ENCODE peak calls at places on chromosomes 12 and 14, in nine cellular contexts. T, U, P, R, V, J, Y, G and D are unnamed samples.

GRCh38 chr14:35403085-35403396 is 1.5 kb downstream of the NFKBIA start:
- DNase-seq in T (no peak), U (peak), P (no peak), R (no peak), V (no peak), J (peak), Y (peak), G (no peak), D (no peak)

GRCh38 chr14:72614891-72615410 is 278.9 kb downstream of the DPF3 start:
- DNase-seq in T (no peak), U (no peak), P (no peak), R (no peak), V (no peak), J (no peak), Y (no peak), G (no peak), D (no peak)

GRCh38 chr14:51776102-51776894 is 84.1 kb upstream of the GNG2 start:
- DNase-seq in T (peak), U (peak), P (peak), R (no peak), V (peak), J (peak), Y (peak), G (no peak), D (no peak)

GRCh38 chr12:32273712-32274111 is 125.6 kb upstream of the FGD4 start:
- DNase-seq in T (no peak), U (no peak), P (peak), R (no peak), V (peak), J (no peak), Y (no peak), G (no peak), D (no peak)

GRCh38 chr12:114313910-114314309 is 92.0 kb downstream of the TBX5 start:
- DNase-seq in T (no peak), U (no peak), P (no peak), R (no peak), V (no peak), J (no peak), Y (no peak), G (no peak), D (no peak)

GRCh38 chr14:36781897-36782296 is 120.2 kb downstream of the PAX9 start:
- DNase-seq in T (no peak), U (no peak), P (no peak), R (no peak), V (no peak), J (no peak), Y (no peak), G (no peak), D (no peak)

GRCh38 chr12:95634622-95635621 is 83.6 kb upstream of the USP44 start:
- DNase-seq in T (peak), U (no peak), P (no peak), R (no peak), V (no peak), J (no peak), Y (no peak), G (no peak), D (no peak)

GRCh38 chr14:53360821-53361220 is 207.7 kb upstream of the DDHD1 start:
- DNase-seq in T (no peak), U (no peak), P (no peak), R (no peak), V (no peak), J (no peak), Y (no peak), G (no peak), D (no peak)

GRCh38 chr12:26471560-26471959 is 276.2 kb downstream of the SSPN start:
- DNase-seq in T (peak), U (peak), P (no peak), R (no peak), V (no peak), J (no peak), Y (no peak), G (peak), D (peak)

GRCh38 chr14:64788706-64789105 is 84.5 kb downstream of the PLEKHG3 start:
- DNase-seq in T (peak), U (peak), P (no peak), R (no peak), V (no peak), J (no peak), Y (peak), G (peak), D (peak)

GRCh38 chr12:80700327-80700726 is 7.1 kb upstream of the MYF6 start:
- DNase-seq in T (no peak), U (no peak), P (no peak), R (no peak), V (no peak), J (no peak), Y (no peak), G (no peak), D (no peak)

GRCh38 chr12:102564026-102564425 is 83.7 kb upstream of the IGF1 start:
- DNase-seq in T (no peak), U (no peak), P (no peak), R (no peak), V (no peak), J (no peak), Y (no peak), G (no peak), D (no peak)

GRCh38 chr12:82299617-82300016 is 58.6 kb downstream of the CCDC59 start:
- DNase-seq in T (peak), U (peak), P (no peak), R (no peak), V (peak), J (no peak), Y (no peak), G (no peak), D (no peak)

GRCh38 chr14:34766060-34766459 is 51.7 kb upstream of the CFL2 start:
- DNase-seq in T (peak), U (no peak), P (no peak), R (no peak), V (no peak), J (no peak), Y (no peak), G (no peak), D (no peak)

GRCh38 chr12:123164710-123165261 is 13.9 kb upstream of the PITPNM2 start:
- DNase-seq in T (no peak), U (no peak), P (no peak), R (no peak), V (no peak), J (no peak), Y (no peak), G (no peak), D (no peak)

GRCh38 chr12:66129934-66130266 is 650 bp downstream of the LLPH start:
- DNase-seq in T (peak), U (peak), P (no peak), R (no peak), V (no peak), J (no peak), Y (no peak), G (no peak), D (no peak)

GRCh38 chr14:61526405-61527312 is 168.7 kb upstream of the HIF1A start:
- DNase-seq in T (no peak), U (no peak), P (no peak), R (no peak), V (peak), J (no peak), Y (no peak), G (no peak), D (no peak)

GRCh38 chr12:113862570-113863454 is 103.3 kb downstream of the RBM19 start:
- DNase-seq in T (peak), U (peak), P (no peak), R (no peak), V (no peak), J (no peak), Y (no peak), G (peak), D (peak)

GRCh38 chr12:29212682-29213397 is 63.8 kb downstream of the FAR2 start:
- DNase-seq in T (peak), U (peak), P (no peak), R (no peak), V (no peak), J (no peak), Y (no peak), G (no peak), D (no peak)

GRCh38 chr12:75747572-75747995 is 236.2 kb upstream of the KRR1 start:
- DNase-seq in T (peak), U (peak), P (no peak), R (no peak), V (no peak), J (no peak), Y (no peak), G (no peak), D (peak)

GRCh38 chr14:51539571-51540037 is 112.1 kb upstream of the FRMD6 start:
- DNase-seq in T (peak), U (peak), P (no peak), R (no peak), V (no peak), J (no peak), Y (no peak), G (peak), D (peak)

GRCh38 chr12:44618960-44619359 is 257.2 kb downstream of the NELL2 start:
- DNase-seq in T (no peak), U (no peak), P (peak), R (no peak), V (no peak), J (no peak), Y (no peak), G (no peak), D (no peak)

GRCh38 chr14:104972301-104973211 is 5.6 kb downstream of the AHNAK2 start:
- DNase-seq in T (peak), U (peak), P (no peak), R (no peak), V (no peak), J (peak), Y (peak), G (no peak), D (no peak)

GRCh38 chr12:46963977-46964376 is 115.4 kb upstream of the PCED1B start:
- DNase-seq in T (peak), U (peak), P (no peak), R (no peak), V (peak), J (no peak), Y (no peak), G (no peak), D (no peak)

GRCh38 chr12:109519787-109520186 is 42.4 kb downstream of the UBE3B start:
- DNase-seq in T (no peak), U (no peak), P (no peak), R (no peak), V (no peak), J (peak), Y (no peak), G (no peak), D (no peak)

GRCh38 chr12:87870493-87870892 is 158.7 kb downstream of the C12orf50 start:
- DNase-seq in T (no peak), U (no peak), P (no peak), R (no peak), V (no peak), J (no peak), Y (no peak), G (no peak), D (no peak)

GRCh38 chr12:30694971-30695326 is 720 bp downstream of the IPO8 start:
- DNase-seq in T (peak), U (peak), P (peak), R (no peak), V (peak), J (peak), Y (peak), G (no peak), D (no peak)

GRCh38 chr12:7108928-7109920 is at the start of gene C1RL:
- DNase-seq in T (peak), U (peak), P (peak), R (peak), V (peak), J (peak), Y (peak), G (peak), D (peak)

GRCh38 chr14:89767861-89768268 is 186.7 kb downstream of the EFCAB11 start:
- DNase-seq in T (peak), U (peak), P (peak), R (peak), V (peak), J (no peak), Y (no peak), G (no peak), D (peak)

GRCh38 chr12:48995061-48995879 is 3.9 kb downstream of the DDN start:
- DNase-seq in T (peak), U (peak), P (peak), R (peak), V (peak), J (peak), Y (peak), G (no peak), D (no peak)

GRCh38 chr14:65229431-65230286 is 127.3 kb upstream of the MAX start:
- DNase-seq in T (peak), U (peak), P (peak), R (no peak), V (peak), J (no peak), Y (peak), G (no peak), D (no peak)

GRCh38 chr14:99234982-99235491 is 37.0 kb downstream of the BCL11B start:
- DNase-seq in T (no peak), U (no peak), P (peak), R (no peak), V (peak), J (no peak), Y (no peak), G (no peak), D (no peak)

GRCh38 chr14:74509587-74510210 is 16.1 kb downstream of the ISCA2 start:
- DNase-seq in T (no peak), U (no peak), P (no peak), R (no peak), V (no peak), J (peak), Y (no peak), G (no peak), D (no peak)

GRCh38 chr14:74507085-74507484 is 13.5 kb downstream of the ISCA2 start:
- DNase-seq in T (no peak), U (no peak), P (no peak), R (no peak), V (no peak), J (peak), Y (no peak), G (no peak), D (no peak)

GRCh38 chr14:74507796-74508195 is 14.2 kb downstream of the ISCA2 start:
- DNase-seq in T (no peak), U (no peak), P (no peak), R (no peak), V (no peak), J (peak), Y (no peak), G (no peak), D (no peak)

GRCh38 chr14:74508844-74509428 is 15.4 kb downstream of the ISCA2 start:
- DNase-seq in T (no peak), U (no peak), P (no peak), R (no peak), V (no peak), J (peak), Y (no peak), G (no peak), D (no peak)

GRCh38 chr14:74508292-74508731 is 14.7 kb downstream of the ISCA2 start:
- DNase-seq in T (no peak), U (no peak), P (peak), R (no peak), V (peak), J (no peak), Y (no peak), G (no peak), D (no peak)
- TF ChIP-seq CTCF in T (peak), U (peak), P (peak), R (no peak), V (peak), J (no peak), Y (no peak), G (peak), D (peak)

GRCh38 chr14:54627325-54627717 is 60.4 kb downstream of the SAMD4A start:
- DNase-seq in T (no peak), U (peak), P (no peak), R (no peak), V (no peak), J (no peak), Y (no peak), G (no peak), D (no peak)
- H3K4me3 ChIP-seq in T (peak), U (peak), P (no peak), R (no peak), V (no peak), J (no peak), Y (peak), G (peak), D (no peak)

GRCh38 chr12:54622463-54623183 is 12.1 kb downstream of the LACRT start:
- DNase-seq in T (peak), U (no peak), P (no peak), R (no peak), V (no peak), J (no peak), Y (no peak), G (no peak), D (no peak)
- TF ChIP-seq CTCF in T (peak), U (peak), P (peak), R (peak), V (peak), J (no peak), Y (no peak), G (no peak), D (no peak)

DNA sequence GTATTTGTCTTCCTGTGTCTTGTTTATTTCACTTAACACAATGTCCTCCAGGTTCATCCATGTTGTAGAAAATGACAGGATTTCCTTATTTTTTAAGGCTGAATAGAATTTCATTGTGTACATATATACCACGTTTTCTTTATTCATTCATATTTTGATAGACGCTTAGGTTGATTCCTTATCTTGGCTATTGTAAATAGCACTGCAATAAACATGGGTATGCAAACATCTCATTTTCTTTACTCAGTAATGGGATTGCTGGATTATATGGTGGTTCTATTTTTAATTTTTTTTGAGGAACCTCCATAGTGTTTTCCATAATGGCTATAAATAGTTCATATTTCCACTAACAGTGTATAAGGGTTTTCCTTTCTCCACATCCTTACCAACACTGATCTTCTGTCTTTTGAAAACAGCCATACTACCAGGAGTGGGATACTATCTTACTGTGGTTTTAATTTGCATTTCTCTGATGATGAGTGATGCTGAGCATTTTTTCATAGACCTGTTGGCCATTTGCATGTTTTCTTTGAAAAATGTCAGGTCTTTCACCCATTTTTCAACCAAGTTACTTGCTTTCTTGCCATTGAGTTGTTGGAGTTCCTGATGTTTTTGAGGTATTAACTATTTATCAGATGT is 32.8 kb downstream of the DUSP16 start:
- DNase-seq in T (no peak), U (no peak), P (no peak), R (no peak), V (no peak), J (no peak), Y (no peak), G (no peak), D (no peak)
- H3K4me3 ChIP-seq in T (no peak), U (no peak), P (no peak), R (no peak), V (no peak), J (no peak), Y (no peak), G (no peak), D (no peak)

GRCh38 chr12:77315407-77315806 is 250.0 kb upstream of the E2F7 start:
- DNase-seq in T (no peak), U (no peak), P (no peak), R (no peak), V (no peak), J (no peak), Y (no peak), G (no peak), D (no peak)
- TF ChIP-seq CTCF in T (no peak), U (no peak), P (no peak), R (no peak), V (no peak), J (no peak), Y (no peak), G (no peak), D (no peak)

GRCh38 chr12:5480953-5481300 is 49.0 kb downstream of the NTF3 start:
- DNase-seq in T (no peak), U (no peak), P (peak), R (no peak), V (peak), J (no peak), Y (no peak), G (no peak), D (no peak)
- H3K4me3 ChIP-seq in T (no peak), U (no peak), P (peak), R (no peak), V (no peak), J (no peak), Y (no peak), G (no peak), D (no peak)

DNA sequence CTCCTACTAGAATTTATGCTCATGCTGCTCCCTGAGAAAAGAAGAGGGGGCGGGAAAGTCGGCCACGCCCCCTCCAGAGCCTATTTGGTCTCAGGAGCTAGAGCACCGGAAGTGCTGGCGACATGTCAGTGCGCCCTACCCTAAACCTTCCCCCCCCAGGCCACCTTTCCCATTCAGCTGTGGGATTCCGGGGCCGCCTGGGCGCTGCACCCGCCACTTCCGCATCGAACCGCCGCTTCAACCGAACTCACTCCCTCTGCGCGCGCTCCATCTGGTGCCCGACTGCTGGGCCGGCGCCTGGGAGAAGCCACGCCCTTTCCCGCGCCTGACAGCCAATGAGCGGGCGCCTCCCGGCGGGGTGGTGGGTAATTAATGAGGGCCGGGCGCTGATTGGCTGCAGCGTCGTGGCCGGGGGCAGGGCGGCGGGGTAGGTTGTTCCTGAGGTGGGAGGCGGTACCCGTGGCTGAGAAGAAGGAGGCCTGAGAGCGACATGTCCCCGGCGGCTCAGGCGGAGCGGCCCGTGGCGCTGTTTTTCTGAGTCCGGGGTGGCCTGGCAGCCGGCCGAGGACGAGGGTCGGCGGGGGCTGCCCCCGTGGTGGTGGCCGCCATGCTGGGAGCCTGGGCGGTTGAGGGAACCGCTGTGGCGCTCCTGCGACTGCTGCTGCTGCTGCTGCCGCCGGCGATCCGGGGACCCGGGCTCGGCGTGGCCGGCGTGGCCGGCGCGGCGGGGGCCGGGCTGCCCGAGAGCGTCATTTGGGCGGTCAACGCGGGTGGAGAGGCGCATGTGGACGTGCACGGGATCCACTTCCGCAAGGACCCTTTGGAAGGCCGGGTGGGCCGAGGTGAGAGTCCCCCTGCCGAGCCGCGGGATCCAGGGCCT is at the start of gene MLEC:
- DNase-seq in T (peak), U (peak), P (peak), R (peak), V (peak), J (peak), Y (peak), G (peak), D (peak)
- TF ChIP-seq CTCF in T (no peak), U (no peak), P (peak), R (no peak), V (no peak), J (no peak), Y (peak), G (peak), D (peak)